ENCODE peak calls at places on chromosome 1, in six cellular contexts. K is pancreas, O is esophagus squamous epithelium, U is prostate gland, D is astrocyte, L is cardiac muscle cell. F is an unnamed sample. For H3K9me3, the result is how much of the 10 kb centered on the place peaks cover.

GRCh38 chr1:220991959-220992704 is 112.9 kb downstream of the HLX start:
- DNase-seq in L (peak), D (no peak), K (no peak), U (no peak), O (no peak), F (no peak)

GRCh38 chr1:239538244-239538988 is 152.0 kb downstream of the CHRM3 start:
- DNase-seq in U (no peak), O (no peak), D (no peak), L (peak), K (no peak), F (no peak)

GRCh38 chr1:10866314-10867091 is 70.1 kb upstream of the CASZ1 start:
- DNase-seq in O (no peak), D (peak), U (peak), L (peak), K (no peak), F (no peak)

GRCh38 chr1:180636138-180636537 is 4.3 kb downstream of the XPR1 start:
- DNase-seq in K (no peak), L (peak), D (no peak), O (no peak), U (no peak), F (no peak)

GRCh38 chr1:109975718-109976117 is 8.8 kb upstream of the AHCYL1 start:
- DNase-seq in O (no peak), L (peak), K (no peak), U (no peak), D (peak), F (no peak)

GRCh38 chr1:204658295-204658694 is 27.2 kb downstream of the LRRN2 start:
- DNase-seq in O (no peak), U (no peak), L (no peak), K (no peak), D (no peak), F (no peak)

GRCh38 chr1:53740621-53741105 is 1.7 kb upstream of the GLIS1 start:
- DNase-seq in K (no peak), D (peak), U (no peak), L (peak), O (no peak), F (no peak)

GRCh38 chr1:244460195-244460594 is 878 bp upstream of the CATSPERE start:
- DNase-seq in U (no peak), K (no peak), D (no peak), L (no peak), O (no peak), F (no peak)

GRCh38 chr1:178688244-178688643 is 36.8 kb upstream of the RALGPS2 start:
- DNase-seq in O (no peak), U (no peak), K (no peak), D (no peak), L (peak), F (no peak)

GRCh38 chr1:168610111-168610510 is 33.7 kb downstream of the XCL1 start:
- DNase-seq in O (no peak), D (no peak), L (no peak), K (no peak), U (no peak), F (no peak)

GRCh38 chr1:184617433-184618029 is 137.1 kb downstream of the EDEM3 start:
- DNase-seq in D (no peak), L (no peak), K (no peak), U (no peak), O (no peak), F (no peak)

GRCh38 chr1:203274603-203275381 is 30.5 kb upstream of the BTG2 start:
- DNase-seq in L (no peak), U (peak), K (peak), D (peak), O (no peak), F (no peak)

GRCh38 chr1:13901597-13901996 is 201.6 kb downstream of the PRDM2 start:
- DNase-seq in U (no peak), K (no peak), D (no peak), O (no peak), L (no peak), F (no peak)

GRCh38 chr1:6100801-6101783 is 55.4 kb downstream of the KCNAB2 start:
- DNase-seq in L (no peak), K (no peak), D (no peak), O (no peak), U (no peak), F (no peak)

GRCh38 chr1:29743264-29743663 is 506.9 kb downstream of the PTPRU start:
- DNase-seq in D (no peak), O (no peak), K (no peak), U (no peak), L (no peak), F (no peak)

GRCh38 chr1:25954371-25954938 is 43.4 kb downstream of the PAFAH2 start:
- DNase-seq in D (no peak), K (no peak), U (no peak), O (no peak), L (peak), F (no peak)

GRCh38 chr1:234322979-234323378 is 50.3 kb upstream of the COA6 start:
- DNase-seq in O (no peak), L (peak), U (peak), D (no peak), K (peak), F (no peak)

GRCh38 chr1:65065535-65066378 is 82.2 kb upstream of the AK4 start:
- DNase-seq in U (peak), D (no peak), L (peak), O (no peak), K (peak), F (no peak)

GRCh38 chr1:195202271-195202670 is 1406.0 kb downstream of the KCNT2 start:
- DNase-seq in L (no peak), K (no peak), D (no peak), O (no peak), U (no peak), F (no peak)

GRCh38 chr1:75533085-75533484 is 77.8 kb downstream of the SLC44A5 start:
- DNase-seq in K (no peak), D (no peak), U (no peak), L (no peak), O (no peak), F (no peak)

GRCh38 chr1:103180660-103181059 is 72.3 kb upstream of the COL11A1 start:
- DNase-seq in O (no peak), D (peak), K (no peak), U (no peak), L (peak), F (no peak)

GRCh38 chr1:67570473-67571143 is 114.4 kb upstream of the GADD45A start:
- DNase-seq in D (peak), L (peak), U (no peak), K (peak), O (no peak), F (no peak)

GRCh38 chr1:43991476-43992231 is at the start of gene CCDC24:
- DNase-seq in O (no peak), D (peak), K (peak), L (peak), U (peak), F (peak)

GRCh38 chr1:37476087-37476452 is 1.7 kb downstream of the ZC3H12A start:
- DNase-seq in D (no peak), O (no peak), K (peak), U (no peak), L (no peak), F (no peak)

GRCh38 chr1:100414693-100415092 is 62.4 kb downstream of the CDC14A start:
- DNase-seq in L (no peak), O (no peak), U (peak), D (no peak), K (no peak), F (no peak)

GRCh38 chr1:206961668-206962067 is 8.6 kb downstream of the FCAMR start:
- DNase-seq in D (no peak), K (no peak), U (no peak), O (no peak), L (no peak), F (no peak)

GRCh38 chr1:221832617-221833016 is 90.7 kb upstream of the DUSP10 start:
- DNase-seq in D (no peak), U (peak), L (no peak), K (no peak), O (no peak), F (no peak)

GRCh38 chr1:94670273-94670672 is 128.7 kb upstream of the F3 start:
- DNase-seq in L (no peak), U (no peak), O (no peak), D (no peak), K (no peak), F (no peak)

GRCh38 chr1:54012862-54013261 is 5.1 kb downstream of the LDLRAD1 start:
- DNase-seq in D (no peak), L (no peak), U (no peak), K (no peak), O (no peak), F (no peak)

GRCh38 chr1:235945775-235946565 is 79.3 kb upstream of the LYST start:
- DNase-seq in K (peak), U (no peak), O (no peak), D (no peak), L (no peak), F (no peak)

GRCh38 chr1:225891229-225891972 is 2.5 kb upstream of the LEFTY1 start:
- DNase-seq in L (no peak), O (no peak), K (peak), U (peak), D (no peak), F (no peak)

GRCh38 chr1:169161512-169162194 is 55.2 kb downstream of the ATP1B1 start:
- DNase-seq in O (no peak), U (no peak), K (no peak), D (no peak), L (peak), F (no peak)

GRCh38 chr1:61420909-61421835 is 303.8 kb downstream of the TM2D1 start:
- DNase-seq in O (no peak), D (no peak), U (no peak), K (no peak), L (no peak), F (no peak)

GRCh38 chr1:152582647-152583046 is 2.3 kb upstream of the LCE3D start:
- DNase-seq in K (no peak), L (no peak), D (no peak), O (no peak), U (no peak), F (no peak)
- H3K9me3 ChIP-seq in K (under half), L (under half), D (under half), O (under half), U (under half), F (under half)

DNA sequence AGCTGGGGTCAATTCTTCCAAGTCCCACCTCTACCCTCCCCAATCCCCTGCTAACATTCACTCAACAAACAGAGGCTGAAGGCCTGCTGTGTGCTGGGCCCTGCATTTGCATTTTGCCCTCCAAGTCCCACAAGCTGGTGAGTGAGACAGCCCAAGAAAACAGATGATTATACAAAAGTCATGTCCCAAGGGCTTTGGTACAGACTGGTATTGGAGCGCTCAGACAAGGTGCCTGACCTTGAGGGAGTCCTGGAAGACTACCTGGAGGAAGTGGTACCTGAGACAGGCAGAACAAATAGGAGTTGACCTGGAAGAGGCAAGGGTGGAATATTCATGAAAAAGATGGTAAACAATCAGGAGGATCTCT is 4.2 kb downstream of the LMOD1 start:
- DNase-seq in U (no peak), D (no peak), K (no peak), L (no peak), O (no peak), F (no peak)
- H3K9me3 ChIP-seq in U (under half), D (under half), K (under half), L (under half), O (under half), F (under half)

DNA sequence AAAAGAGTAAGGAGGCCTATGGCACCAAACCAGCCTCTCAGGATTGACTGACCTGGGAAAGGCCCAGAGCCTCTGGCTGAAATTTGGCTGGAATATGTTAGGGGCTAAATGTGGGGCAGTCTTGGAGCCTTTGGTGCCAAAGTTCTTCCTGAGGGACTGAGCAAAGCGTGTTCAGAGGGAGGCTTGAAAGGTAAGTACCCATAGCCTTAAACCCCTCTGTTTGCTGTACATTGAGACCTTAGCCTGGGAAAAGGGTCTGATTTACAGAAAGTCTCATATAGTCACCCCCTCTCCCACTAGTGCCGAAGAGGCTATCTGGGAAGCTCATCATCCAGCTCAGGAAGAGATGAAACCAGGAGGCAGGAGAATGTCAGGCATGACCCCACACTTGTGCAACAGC is at the start of gene LCE4A:
- DNase-seq in K (no peak), O (no peak), U (no peak), L (no peak), D (no peak), F (no peak)
- H3K9me3 ChIP-seq in K (under half), O (under half), U (under half), L (under half), D (under half), F (under half)

GRCh38 chr1:2934173-2934540 is 87.1 kb upstream of the ACTRT2 start:
- DNase-seq in L (no peak), K (no peak), D (no peak), O (no peak), U (no peak), F (no peak)

GRCh38 chr1:2935766-2936390 is 85.4 kb upstream of the ACTRT2 start:
- DNase-seq in L (no peak), U (no peak), O (no peak), K (no peak), D (no peak), F (no peak)

GRCh38 chr1:2933431-2934172 is 87.7 kb upstream of the ACTRT2 start:
- DNase-seq in L (no peak), O (no peak), K (no peak), D (no peak), U (no peak), F (no peak)

GRCh38 chr1:2935184-2935583 is 86.1 kb upstream of the ACTRT2 start:
- DNase-seq in U (no peak), O (no peak), D (no peak), L (no peak), K (no peak), F (no peak)

DNA sequence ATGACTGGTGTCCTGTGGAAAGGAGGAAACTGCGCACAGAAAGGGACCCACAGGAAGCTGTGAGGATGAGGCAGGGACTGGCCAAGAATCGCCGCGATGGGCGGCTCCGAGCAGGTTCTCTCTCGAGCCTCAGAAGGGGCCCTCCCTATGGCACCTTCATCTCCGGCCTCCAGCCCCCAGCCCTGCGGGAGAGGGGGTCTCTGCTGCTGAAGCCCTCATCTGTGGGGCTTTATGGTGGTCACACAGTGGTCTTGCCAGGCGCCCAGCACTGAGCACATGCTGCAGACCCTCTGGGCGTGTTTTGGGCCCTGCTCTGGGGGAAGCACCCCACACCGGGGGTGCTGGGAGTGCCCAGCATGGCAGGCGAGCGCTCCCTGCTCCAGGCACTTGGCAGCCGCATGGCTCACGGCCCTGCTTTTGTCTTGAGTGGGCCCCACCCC is 86.6 kb upstream of the ACTRT2 start:
- DNase-seq in O (no peak), K (no peak), L (no peak), D (no peak), U (no peak), F (no peak)
- H3K9me3 ChIP-seq in O (under half), K (under half), L (under half), D (under half), U (under half), F (under half)

GRCh38 chr1:83112248-83112885 is 886.6 kb downstream of the TTLL7 start:
- DNase-seq in U (no peak), L (no peak), O (no peak), D (no peak), K (no peak), F (no peak)
- H3K9me3 ChIP-seq in U (under half), L (under half), O (under half), D (under half), K (under half), F (under half)

GRCh38 chr1:4963251-4963650 is 308.8 kb downstream of the AJAP1 start:
- DNase-seq in O (no peak), U (no peak), L (no peak), D (peak), K (no peak), F (no peak)
- H3K9me3 ChIP-seq in O (under half), U (under half), L (under half), D (under half), K (under half), F (under half)

GRCh38 chr1:228241259-228241658 is 33.4 kb downstream of the OBSCN start:
- DNase-seq in K (no peak), O (no peak), U (no peak), L (no peak), D (no peak), F (no peak)

GRCh38 chr1:228240411-228241240 is 32.8 kb downstream of the OBSCN start:
- DNase-seq in K (no peak), U (no peak), D (no peak), L (no peak), O (no peak), F (no peak)

GRCh38 chr1:228243093-228243492 is 35.2 kb downstream of the OBSCN start:
- DNase-seq in K (no peak), D (no peak), O (no peak), L (no peak), U (no peak), F (no peak)

GRCh38 chr1:228245111-228245510 is 37.3 kb downstream of the OBSCN start:
- DNase-seq in L (no peak), K (no peak), D (no peak), U (no peak), O (no peak), F (no peak)

DNA sequence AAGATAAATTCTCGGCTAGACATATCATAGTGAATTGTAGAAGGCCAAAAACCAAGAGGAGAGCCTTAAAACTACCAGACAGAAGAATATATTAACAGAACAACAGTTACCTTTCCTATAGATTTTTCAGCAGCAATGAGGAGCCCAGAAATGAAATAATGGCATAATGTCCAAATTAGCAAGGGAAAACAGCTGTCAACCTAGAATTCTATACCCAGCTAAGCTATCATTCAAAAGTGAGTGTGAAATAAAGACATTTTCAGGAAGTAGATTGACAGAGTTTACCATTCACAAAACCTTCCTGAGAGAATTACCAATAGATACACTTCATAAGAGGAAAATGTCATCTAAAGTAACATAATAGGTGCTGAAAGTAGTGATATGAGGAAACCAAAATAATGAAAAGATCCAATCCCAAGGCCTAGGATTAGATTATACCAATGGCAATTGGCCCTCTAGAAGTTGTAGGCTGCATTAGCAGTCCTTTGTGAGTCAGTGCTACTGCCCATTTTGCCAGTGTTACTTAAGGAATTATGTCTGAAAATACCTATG is 34.5 kb downstream of the OBSCN start:
- DNase-seq in D (no peak), U (no peak), K (no peak), O (no peak), L (no peak), F (no peak)
- H3K9me3 ChIP-seq in D (under half), U (under half), K (under half), O (half or more), L (under half), F (under half)

DNA sequence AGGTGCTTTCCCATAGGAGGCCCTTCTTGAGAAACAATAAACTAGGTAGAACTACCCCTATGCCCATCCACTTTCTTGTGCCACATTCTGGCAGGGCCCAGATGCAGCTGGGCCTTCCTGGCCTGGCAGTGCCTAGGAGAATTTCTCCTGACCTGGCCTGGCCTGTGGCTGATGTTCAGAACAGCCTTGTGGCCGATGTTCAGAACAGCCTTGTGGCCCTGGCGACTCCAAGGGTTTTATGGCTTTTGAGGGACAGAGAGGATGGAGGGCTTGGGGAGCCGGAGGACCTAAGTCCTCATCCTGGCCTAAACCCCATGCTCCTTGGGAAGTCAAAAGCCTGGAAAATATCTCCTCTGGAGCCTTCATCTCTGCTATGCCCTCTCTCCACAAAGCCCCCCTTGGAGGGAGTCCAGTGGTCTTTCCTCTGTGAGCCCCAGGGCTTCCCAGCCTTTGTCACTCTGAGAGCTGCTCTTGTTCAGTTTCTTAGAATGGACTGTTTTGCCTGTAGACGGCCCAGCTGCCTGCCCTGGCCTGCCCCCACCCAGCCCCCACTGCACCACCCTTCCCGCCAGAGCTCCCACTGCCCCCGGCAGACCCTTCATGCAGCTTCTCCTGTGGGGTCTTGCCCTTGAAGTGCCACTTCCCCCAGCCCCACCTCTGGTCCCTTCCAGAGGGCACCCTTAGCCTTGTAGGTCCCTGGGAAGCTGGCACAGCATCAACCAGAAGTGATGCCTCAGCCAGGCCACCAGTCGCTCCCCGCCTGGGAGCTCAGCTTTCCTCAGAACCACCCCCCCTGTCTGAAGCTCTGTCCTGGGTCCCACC is 6.9 kb downstream of the GPR37L1 start:
- DNase-seq in D (no peak), U (no peak), K (no peak), O (no peak), L (no peak), F (no peak)
- H3K9me3 ChIP-seq in D (under half), U (under half), K (under half), O (under half), L (under half), F (under half)